ENCODE peak calls at places on chromosomes 3 and 15, in six cellular contexts. I is sigmoid colon, U is endothelial cell of umbilical vein, T is H54, H is upper lobe of left lung, B is A549. S is an unnamed sample.

GRCh38 chr3:186025161-186025560 is 83.7 kb downstream of the ETV5 start:
- DNase-seq in I (no peak), U (peak; percentile 31), T (no peak), H (no peak), B (no peak), S (no peak)

GRCh38 chr15:74418575-74419338 is 15.0 kb downstream of the SEMA7A start:
- DNase-seq in I (no peak), U (no peak), T (no peak), H (no peak), B (no peak), S (no peak)

GRCh38 chr3:183265713-183266417 is 12.8 kb downstream of the B3GNT5 start:
- DNase-seq in I (no peak), U (peak; percentile 83), T (peak; percentile 81), H (no peak), B (peak; percentile 81), S (no peak)

GRCh38 chr15:66655511-66655910 is 46.5 kb upstream of the SMAD6 start:
- DNase-seq in I (no peak), U (no peak), T (no peak), H (no peak), B (no peak), S (no peak)

GRCh38 chr3:162492446-162493081 is 996.0 kb downstream of the OTOL1 start:
- DNase-seq in I (no peak), U (no peak), T (peak; percentile 1), H (no peak), B (peak; percentile 67), S (no peak)

GRCh38 chr15:99282129-99282528 is 30.8 kb downstream of the LRRC28 start:
- DNase-seq in I (no peak), U (peak; percentile 12), T (no peak), H (no peak), B (no peak), S (no peak)

GRCh38 chr3:17384567-17385296 is 357.7 kb downstream of the TBC1D5 start:
- DNase-seq in I (no peak), U (no peak), T (no peak), H (no peak), B (peak; percentile 14), S (no peak)

GRCh38 chr15:74383695-74384565 is 16.5 kb upstream of the CYP11A1 start:
- DNase-seq in I (no peak), U (no peak), T (no peak), H (no peak), B (peak; percentile 33), S (no peak)

GRCh38 chr3:139937674-139938279 is 2.8 kb downstream of the CLSTN2 start:
- DNase-seq in I (no peak), U (peak; percentile 34), T (peak; percentile 39), H (no peak), B (peak; percentile 15), S (peak; percentile 19)

GRCh38 chr3:30681276-30682211 is 75.1 kb downstream of the TGFBR2 start:
- DNase-seq in I (peak; percentile 84), U (peak; percentile 99), T (no peak), H (no peak), B (no peak), S (no peak)

GRCh38 chr3:106610362-106610997 is 741.7 kb upstream of the CBLB start:
- DNase-seq in I (no peak), U (peak; percentile 65), T (no peak), H (no peak), B (no peak), S (no peak)

GRCh38 chr3:189132125-189132744 is 39.5 kb upstream of the TPRG1 start:
- DNase-seq in I (peak; percentile 70), U (peak; percentile 82), T (peak; percentile 55), H (peak; percentile 71), B (peak; percentile 22), S (no peak)
- TF ChIP-seq POLR2A in I (no peak), U (no peak), T (no peak), H (no peak), B (no peak), S (no peak)

DNA sequence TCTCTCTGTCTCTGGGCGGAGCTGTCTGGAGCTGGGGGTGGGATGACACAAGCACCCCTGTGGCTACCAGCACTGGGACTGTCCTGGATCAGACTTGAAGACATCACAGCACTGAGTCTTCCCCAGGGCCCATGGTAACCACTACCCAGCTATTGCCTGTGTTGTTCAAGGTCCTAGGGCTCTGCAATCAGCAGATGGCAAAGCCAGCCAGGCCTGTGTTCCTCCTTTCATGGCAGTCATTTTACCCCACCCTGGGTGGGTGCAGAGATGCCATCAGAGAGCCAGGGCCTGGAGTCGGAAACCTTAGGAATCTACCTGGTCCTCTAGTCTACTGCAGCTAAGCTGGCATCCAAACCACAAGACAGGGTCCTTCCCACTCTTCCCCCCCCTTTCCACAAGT is 38.4 kb downstream of the OXSR1 start:
- DNase-seq in I (no peak), U (no peak), T (no peak), H (no peak), B (no peak), S (no peak)
- TF ChIP-seq POLR2A in I (no peak), U (no peak), T (no peak), H (no peak), B (no peak), S (no peak)

GRCh38 chr15:64907991-64908390 is 3.7 kb upstream of the ANKDD1A start:
- DNase-seq in I (no peak), U (no peak), T (no peak), H (no peak), B (no peak), S (no peak)

GRCh38 chr15:64909546-64909945 is 2.2 kb upstream of the ANKDD1A start:
- DNase-seq in I (no peak), U (no peak), T (no peak), H (no peak), B (no peak), S (no peak)

GRCh38 chr15:64912926-64913325 is 1.2 kb downstream of the ANKDD1A start:
- DNase-seq in I (no peak), U (no peak), T (no peak), H (no peak), B (no peak), S (no peak)

GRCh38 chr15:64912379-64912778 is 677 bp downstream of the ANKDD1A start:
- DNase-seq in I (no peak), U (no peak), T (no peak), H (no peak), B (no peak), S (no peak)

DNA sequence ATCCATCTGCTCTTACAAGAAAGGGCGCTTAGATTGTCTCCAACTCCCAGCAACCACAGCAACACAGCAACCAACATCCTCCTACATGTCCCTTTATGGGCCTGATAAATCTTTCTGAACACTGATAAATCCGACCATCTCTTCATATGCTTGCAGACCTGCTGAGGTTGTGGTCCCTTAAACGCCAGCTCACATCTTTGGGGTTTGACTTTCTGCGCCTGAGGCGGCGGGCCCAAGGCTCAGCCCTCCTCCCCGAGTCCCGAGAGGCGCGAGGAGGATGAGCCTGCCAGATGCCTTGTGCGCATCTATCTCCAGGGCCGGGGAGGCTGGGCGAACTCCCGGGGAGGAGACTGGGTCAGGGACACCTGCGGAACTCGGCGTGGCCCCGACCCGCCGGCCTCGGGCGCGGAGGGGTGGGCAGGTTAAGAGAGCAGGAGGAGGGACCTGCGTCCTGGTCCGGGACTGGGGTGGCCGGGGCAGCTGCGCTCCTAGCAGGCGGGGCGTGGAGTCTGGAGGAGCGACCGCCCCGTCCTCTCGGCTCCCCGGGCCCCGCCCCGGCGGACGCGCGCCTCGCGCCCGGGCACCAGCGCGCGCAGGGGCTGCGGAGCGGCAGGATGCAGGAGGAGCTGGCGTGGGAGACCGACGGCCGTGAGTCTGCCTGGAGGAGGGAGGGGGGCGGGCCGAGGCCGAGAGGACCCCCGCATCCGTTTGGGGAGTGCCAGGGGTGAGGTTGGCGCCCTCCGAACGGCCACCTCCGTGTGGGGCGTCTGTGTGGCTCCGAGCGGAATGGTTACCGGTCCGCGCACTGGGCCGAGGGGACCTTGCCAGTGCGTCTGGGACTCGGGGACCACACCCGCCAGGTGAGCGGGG is at the start of gene ANKDD1A:
- DNase-seq in I (peak; percentile 85), U (peak; percentile 56), T (peak; percentile 53), H (peak; percentile 62), B (peak; percentile 70), S (peak; percentile 19)
- TF ChIP-seq POLR2A in I (no peak), U (no peak), T (no peak), H (no peak), B (peak; percentile 62), S (no peak)

GRCh38 chr3:181264491-181264890 is 275.0 kb upstream of the DNAJC19 start:
- DNase-seq in I (no peak), U (no peak), T (no peak), H (no peak), B (no peak), S (no peak)

GRCh38 chr3:181265750-181266333 is 276.3 kb upstream of the DNAJC19 start:
- DNase-seq in I (no peak), U (peak; percentile 6), T (no peak), H (no peak), B (no peak), S (no peak)

DNA sequence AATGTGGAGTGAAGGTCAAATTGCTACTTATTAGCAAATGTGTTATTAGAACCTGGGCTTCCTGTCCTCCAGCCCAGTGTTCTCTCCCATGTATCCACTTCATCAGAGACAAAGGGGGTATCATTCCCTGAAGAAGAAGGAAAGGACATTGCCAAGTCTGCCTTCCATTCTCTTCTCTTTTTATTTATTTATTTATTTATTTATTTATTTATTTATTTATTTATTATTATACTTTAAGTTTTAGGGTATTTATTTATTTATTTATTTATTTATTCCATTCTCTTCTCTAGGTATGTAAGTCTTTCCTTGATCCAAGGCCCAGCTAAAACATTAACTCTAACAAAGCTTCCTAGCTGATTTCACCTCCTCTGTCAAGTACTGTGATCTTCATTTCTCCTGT is 277.8 kb upstream of the DNAJC19 start:
- DNase-seq in I (no peak), U (no peak), T (no peak), H (no peak), B (no peak), S (no peak)
- TF ChIP-seq POLR2A in I (no peak), U (no peak), T (no peak), H (no peak), B (no peak), S (no peak)

GRCh38 chr3:46162975-46163550 is 45.0 kb downstream of the CCR1 start:
- DNase-seq in I (no peak), U (no peak), T (no peak), H (no peak), B (no peak), S (no peak)
- TF ChIP-seq POLR2A in I (no peak), U (no peak), T (no peak), H (no peak), B (no peak), S (no peak)

GRCh38 chr3:14125193-14126016 is 553 bp downstream of the TMEM43 start:
- DNase-seq in I (peak; percentile 88), U (peak; percentile 84), T (peak; percentile 86), H (peak; percentile 92), B (peak; percentile 83), S (peak; percentile 84)
- TF ChIP-seq POLR2A in I (no peak), U (no peak), T (peak; percentile 34), H (peak; percentile 53), B (no peak), S (peak; percentile 31)

DNA sequence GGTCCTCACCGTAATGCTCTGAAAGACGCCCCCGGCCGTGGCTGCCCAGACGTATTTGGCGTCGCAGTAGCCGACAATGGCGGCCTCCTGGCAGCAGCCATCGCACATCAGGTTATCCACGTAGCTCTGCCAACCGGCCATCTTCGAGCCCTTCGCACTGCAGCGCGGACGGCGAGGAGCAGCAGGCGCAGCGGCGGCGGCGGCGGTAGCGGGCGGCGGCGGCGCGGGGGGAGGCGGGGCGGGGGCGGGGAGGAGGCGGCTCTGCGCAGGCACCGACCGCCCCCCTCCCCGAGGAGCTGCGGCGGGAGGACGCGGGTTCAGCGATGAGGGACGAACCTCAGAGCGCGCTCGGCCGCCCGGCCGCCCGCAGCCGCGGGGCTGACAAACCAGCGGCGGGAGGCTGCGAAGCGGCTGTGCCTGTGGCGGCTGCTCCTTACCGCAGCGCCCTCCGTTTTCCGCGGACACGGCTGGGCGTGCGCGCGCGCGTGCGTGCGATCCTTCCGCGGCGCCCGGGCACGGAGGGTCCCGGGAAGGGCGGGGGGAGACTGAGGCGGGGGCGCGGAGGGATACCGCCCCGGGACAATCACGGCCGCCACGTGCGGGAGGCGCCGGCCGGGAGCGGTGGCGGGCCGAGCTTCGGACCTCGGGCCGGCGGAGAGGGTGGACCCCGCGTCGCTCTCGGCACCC is at the start of gene PFN2:
- DNase-seq in I (peak; percentile 84), U (peak; percentile 74), T (peak; percentile 40), H (peak; percentile 48), B (peak; percentile 91), S (peak; percentile 57)
- TF ChIP-seq POLR2A in I (no peak), U (peak; percentile 30), T (peak; percentile 77), H (no peak), B (peak; percentile 48), S (no peak)